ENCODE peak calls at places on chromosomes 12 and 14, in ten cellular contexts. X is OCI-LY7, Z is MCF 10A, U is RWPE1, V is foreskin fibroblast, F is HepG2, Y is ovary, P is lower leg skin, S is Peyer's patch, B is bronchial epithelial cell. G is an unnamed sample.

GRCh38 chr14:53093206-53093605 is 59.9 kb downstream of the DDHD1 start:
- DNase-seq in X (no peak), Z (peak), U (no peak), V (peak), F (no peak), Y (no peak), P (no peak), S (no peak), B (no peak), G (no peak)

GRCh38 chr14:24092960-24093900 is 881 bp upstream of the PCK2 start:
- DNase-seq in X (no peak), Z (no peak), U (no peak), V (no peak), F (no peak), Y (peak), P (no peak), S (peak), B (no peak), G (no peak)

GRCh38 chr12:82708507-82708906 is 21.8 kb downstream of the TMTC2 start:
- DNase-seq in X (no peak), Z (no peak), U (no peak), V (no peak), F (no peak), Y (peak), P (no peak), S (no peak), B (no peak), G (no peak)

GRCh38 chr12:59149995-59150642 is 229.8 kb upstream of the LRIG3 start:
- DNase-seq in X (peak), Z (peak), U (peak), V (peak), F (peak), Y (no peak), P (peak), S (no peak), B (peak), G (peak)

GRCh38 chr12:54374555-54375257 is 9.8 kb downstream of the ZNF385A start:
- DNase-seq in X (no peak), Z (no peak), U (no peak), V (no peak), F (no peak), Y (peak), P (no peak), S (no peak), B (no peak), G (no peak)

GRCh38 chr12:109777544-109777943 is 55.7 kb downstream of the TRPV4 start:
- DNase-seq in X (peak), Z (peak), U (peak), V (peak), F (peak), Y (no peak), P (no peak), S (peak), B (peak), G (no peak)

GRCh38 chr12:88084210-88084609 is 55.0 kb upstream of the C12orf50 start:
- DNase-seq in X (no peak), Z (no peak), U (no peak), V (no peak), F (no peak), Y (no peak), P (no peak), S (no peak), B (no peak), G (no peak)

GRCh38 chr12:91744613-91745012 is 401.0 kb downstream of the BTG1 start:
- DNase-seq in X (no peak), Z (no peak), U (no peak), V (no peak), F (no peak), Y (no peak), P (no peak), S (no peak), B (no peak), G (no peak)

GRCh38 chr12:110765144-110765543 is 22.5 kb upstream of the PPP1CC start:
- DNase-seq in X (peak), Z (no peak), U (no peak), V (no peak), F (no peak), Y (no peak), P (no peak), S (no peak), B (no peak), G (no peak)

GRCh38 chr12:124700810-124701594 is 133.6 kb upstream of the NCOR2 start:
- DNase-seq in X (no peak), Z (no peak), U (peak), V (no peak), F (no peak), Y (peak), P (no peak), S (no peak), B (peak), G (no peak)

GRCh38 chr12:57389033-57389432 is 41.8 kb downstream of the R3HDM2 start:
- DNase-seq in X (no peak), Z (peak), U (peak), V (peak), F (no peak), Y (no peak), P (no peak), S (no peak), B (peak), G (no peak)

GRCh38 chr12:52249041-52249461 is 16.0 kb downstream of the KRT7 start:
- DNase-seq in X (no peak), Z (peak), U (no peak), V (no peak), F (no peak), Y (no peak), P (no peak), S (no peak), B (no peak), G (no peak)

GRCh38 chr14:59208224-59208814 is 19.9 kb downstream of the DAAM1 start:
- DNase-seq in X (no peak), Z (peak), U (peak), V (peak), F (no peak), Y (no peak), P (no peak), S (no peak), B (peak), G (no peak)

GRCh38 chr12:128976120-128976519 is 122.8 kb downstream of the GLT1D1 start:
- DNase-seq in X (peak), Z (no peak), U (no peak), V (no peak), F (no peak), Y (no peak), P (no peak), S (no peak), B (no peak), G (peak)

GRCh38 chr12:32302218-32302826 is 97.0 kb upstream of the FGD4 start:
- DNase-seq in X (peak), Z (peak), U (peak), V (no peak), F (peak), Y (no peak), P (no peak), S (no peak), B (peak), G (no peak)

GRCh38 chr12:23631991-23632390 is 317.5 kb downstream of the SOX5 start:
- DNase-seq in X (no peak), Z (peak), U (peak), V (no peak), F (no peak), Y (no peak), P (no peak), S (no peak), B (peak), G (no peak)

GRCh38 chr14:64213079-64213478 is 81.1 kb downstream of the ESR2 start:
- DNase-seq in X (no peak), Z (no peak), U (no peak), V (no peak), F (no peak), Y (no peak), P (no peak), S (no peak), B (peak), G (no peak)

GRCh38 chr12:108181095-108181454 is 52.0 kb downstream of the WSCD2 start:
- DNase-seq in X (no peak), Z (no peak), U (no peak), V (no peak), F (no peak), Y (no peak), P (no peak), S (no peak), B (no peak), G (no peak)

GRCh38 chr12:95790912-95791849 is 617 bp upstream of the NTN4 start:
- DNase-seq in X (no peak), Z (no peak), U (peak), V (no peak), F (no peak), Y (peak), P (no peak), S (peak), B (peak), G (peak)

GRCh38 chr14:77094672-77095284 is 3.3 kb upstream of the CIPC start:
- DNase-seq in X (peak), Z (peak), U (peak), V (peak), F (peak), Y (peak), P (peak), S (peak), B (peak), G (peak)

GRCh38 chr14:34078117-34078743 is 127.4 kb upstream of the EGLN3 start:
- DNase-seq in X (no peak), Z (no peak), U (no peak), V (no peak), F (no peak), Y (no peak), P (no peak), S (no peak), B (peak), G (no peak)

GRCh38 chr12:51246254-51246853 is 7.7 kb downstream of the DAZAP2 start:
- DNase-seq in X (peak), Z (no peak), U (no peak), V (peak), F (no peak), Y (no peak), P (no peak), S (no peak), B (peak), G (no peak)

GRCh38 chr12:132275631-132276030 is 53.8 kb downstream of the GALNT9 start:
- DNase-seq in X (no peak), Z (no peak), U (no peak), V (no peak), F (no peak), Y (no peak), P (no peak), S (no peak), B (no peak), G (no peak)

GRCh38 chr14:61537567-61538463 is 157.5 kb upstream of the HIF1A start:
- DNase-seq in X (peak), Z (peak), U (peak), V (peak), F (peak), Y (no peak), P (no peak), S (peak), B (peak), G (no peak)

GRCh38 chr12:1502856-1503255 is 91.5 kb downstream of the FBXL14 start:
- DNase-seq in X (no peak), Z (no peak), U (no peak), V (no peak), F (no peak), Y (no peak), P (no peak), S (no peak), B (no peak), G (no peak)

GRCh38 chr12:49874142-49874897 is 29.4 kb downstream of the FAIM2 start:
- DNase-seq in X (no peak), Z (no peak), U (no peak), V (peak), F (no peak), Y (peak), P (no peak), S (no peak), B (no peak), G (no peak)

GRCh38 chr12:15336772-15337553 is 14.7 kb downstream of the PTPRO start:
- DNase-seq in X (no peak), Z (peak), U (peak), V (peak), F (no peak), Y (no peak), P (no peak), S (no peak), B (peak), G (no peak)

GRCh38 chr12:55060470-55060869 is 40.7 kb downstream of the NEUROD4 start:
- DNase-seq in X (peak), Z (peak), U (peak), V (no peak), F (no peak), Y (no peak), P (no peak), S (no peak), B (peak), G (no peak)

GRCh38 chr12:1531160-1531653 is 63.2 kb downstream of the FBXL14 start:
- DNase-seq in X (peak), Z (no peak), U (no peak), V (no peak), F (no peak), Y (peak), P (no peak), S (no peak), B (no peak), G (peak)

GRCh38 chr14:36020120-36021029 is 156.1 kb downstream of the PTCSC3 start:
- DNase-seq in X (no peak), Z (no peak), U (no peak), V (no peak), F (no peak), Y (no peak), P (no peak), S (no peak), B (no peak), G (no peak)

GRCh38 chr12:100251917-100252316 is 15.0 kb downstream of the DEPDC4 start:
- DNase-seq in X (no peak), Z (no peak), U (no peak), V (no peak), F (peak), Y (no peak), P (no peak), S (no peak), B (no peak), G (no peak)

GRCh38 chr14:93906341-93907329 is 20.5 kb upstream of the FAM181A start:
- DNase-seq in X (peak), Z (peak), U (peak), V (no peak), F (peak), Y (peak), P (peak), S (no peak), B (peak), G (peak)

GRCh38 chr12:8037947-8038346 is 5.4 kb downstream of the FOXJ2 start:
- DNase-seq in X (no peak), Z (peak), U (no peak), V (no peak), F (no peak), Y (no peak), P (no peak), S (no peak), B (peak), G (peak)

GRCh38 chr14:101197595-101198397 is 294.3 kb upstream of the RTL1 start:
- DNase-seq in X (no peak), Z (no peak), U (no peak), V (no peak), F (no peak), Y (peak), P (no peak), S (peak), B (no peak), G (no peak)

GRCh38 chr12:113057565-113058485 is 1.3 kb downstream of the DTX1 start:
- DNase-seq in X (peak), Z (no peak), U (no peak), V (no peak), F (no peak), Y (no peak), P (no peak), S (no peak), B (no peak), G (no peak)

GRCh38 chr14:71318097-71318459 is 410.8 kb downstream of the PCNX1 start:
- DNase-seq in X (no peak), Z (no peak), U (no peak), V (no peak), F (no peak), Y (no peak), P (no peak), S (no peak), B (no peak), G (no peak)

GRCh38 chr12:4587108-4587507 is 25.1 kb downstream of the DYRK4 start:
- DNase-seq in X (no peak), Z (no peak), U (no peak), V (no peak), F (no peak), Y (no peak), P (no peak), S (no peak), B (no peak), G (no peak)

GRCh38 chr12:109879332-109880048 is 851 bp downstream of the GLTP start:
- DNase-seq in X (no peak), Z (peak), U (no peak), V (no peak), F (no peak), Y (no peak), P (no peak), S (no peak), B (peak), G (no peak)

GRCh38 chr14:55843718-55844403 is 263.9 kb downstream of the KTN1 start:
- DNase-seq in X (no peak), Z (no peak), U (no peak), V (no peak), F (no peak), Y (no peak), P (no peak), S (no peak), B (peak), G (no peak)
- TF ChIP-seq CTCF in X (peak), Z (peak), U (peak), V (no peak), F (no peak), Y (no peak), P (no peak), S (peak), B (no peak), G (no peak)

DNA sequence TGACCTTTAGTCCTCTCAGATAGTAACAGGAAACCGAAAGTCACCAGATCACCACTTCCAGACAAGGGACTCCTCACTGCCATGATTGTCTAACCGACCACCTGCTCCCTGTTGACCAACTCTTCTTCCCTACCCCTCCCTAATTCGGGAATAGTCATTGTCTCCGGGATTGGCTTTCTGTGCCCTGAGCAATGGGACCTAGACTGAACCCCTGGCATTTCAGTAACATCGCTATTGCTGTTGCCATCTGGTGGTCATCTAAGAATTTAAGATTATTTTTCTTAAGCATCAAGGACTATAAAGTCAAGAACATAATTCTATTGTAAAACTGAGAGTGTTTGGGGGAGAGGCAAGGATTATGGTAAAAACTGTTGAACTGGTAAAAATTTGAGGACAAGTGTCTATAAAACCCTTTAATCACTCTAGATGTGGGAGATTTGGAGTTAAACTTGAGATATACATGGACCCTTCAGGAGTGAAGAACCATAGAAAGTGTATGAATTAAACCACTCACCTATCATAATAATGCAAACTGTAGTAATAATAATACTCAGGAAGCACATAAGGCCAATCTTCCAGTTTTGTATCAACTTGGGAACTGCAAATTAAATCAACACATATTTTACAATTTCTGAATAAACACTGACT is 6.3 kb downstream of the CLEC2A start:
- DNase-seq in X (peak), Z (peak), U (peak), V (no peak), F (peak), Y (no peak), P (no peak), S (no peak), B (peak), G (no peak)
- TF ChIP-seq CTCF in X (peak), Z (peak), U (peak), V (peak), F (peak), Y (peak), P (no peak), S (peak), B (peak), G (peak)

DNA sequence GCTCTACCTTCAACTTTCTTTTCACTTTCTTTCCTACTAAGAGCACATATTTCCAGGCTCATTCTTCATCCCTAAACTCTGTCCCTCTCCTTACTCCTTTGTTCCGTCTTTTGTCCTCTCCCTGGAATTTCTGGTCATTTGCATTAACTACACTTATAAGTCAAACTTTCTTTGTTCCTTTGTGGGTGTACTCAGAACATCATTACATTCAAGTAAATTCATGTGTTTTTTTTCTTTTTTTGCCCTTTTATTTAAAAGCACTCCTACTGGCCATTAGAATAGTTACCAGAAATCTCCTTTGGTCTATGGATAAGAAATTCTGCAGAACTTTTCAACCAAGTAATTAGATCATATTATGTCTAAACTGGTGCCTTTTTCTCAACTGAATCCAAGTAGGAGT is 802.6 kb downstream of the DIO2 start:
- DNase-seq in X (no peak), Z (no peak), U (no peak), V (no peak), F (no peak), Y (no peak), P (no peak), S (no peak), B (no peak), G (no peak)
- TF ChIP-seq CTCF in X (no peak), Z (no peak), U (no peak), V (no peak), F (no peak), Y (no peak), P (no peak), S (no peak), B (no peak), G (no peak)

GRCh38 chr12:115693970-115694369 is 583.5 kb downstream of the MED13L start:
- DNase-seq in X (no peak), Z (no peak), U (no peak), V (no peak), F (no peak), Y (no peak), P (no peak), S (no peak), B (no peak), G (no peak)

GRCh38 chr12:115694564-115694963 is 582.9 kb downstream of the MED13L start:
- DNase-seq in X (no peak), Z (no peak), U (no peak), V (no peak), F (no peak), Y (no peak), P (no peak), S (no peak), B (no peak), G (no peak)

GRCh38 chr12:115700896-115701465 is 576.5 kb downstream of the MED13L start:
- DNase-seq in X (no peak), Z (no peak), U (no peak), V (no peak), F (no peak), Y (no peak), P (no peak), S (no peak), B (no peak), G (no peak)

GRCh38 chr12:115697341-115697740 is 580.2 kb downstream of the MED13L start:
- DNase-seq in X (no peak), Z (no peak), U (no peak), V (no peak), F (no peak), Y (no peak), P (no peak), S (no peak), B (no peak), G (no peak)

GRCh38 chr12:115698257-115698656 is 579.2 kb downstream of the MED13L start:
- DNase-seq in X (no peak), Z (no peak), U (no peak), V (no peak), F (no peak), Y (no peak), P (no peak), S (no peak), B (no peak), G (no peak)
- TF ChIP-seq CTCF in X (no peak), Z (no peak), U (no peak), V (no peak), F (no peak), Y (no peak), P (no peak), S (no peak), B (no peak), G (no peak)

GRCh38 chr12:106631150-106631549 is 48.3 kb downstream of the RFX4 start:
- DNase-seq in X (no peak), Z (no peak), U (no peak), V (no peak), F (no peak), Y (no peak), P (no peak), S (no peak), B (no peak), G (no peak)
- TF ChIP-seq CTCF in X (peak), Z (no peak), U (no peak), V (no peak), F (peak), Y (no peak), P (no peak), S (no peak), B (no peak), G (no peak)

G was measured in nephron progenitor cell.